ENCODE peak calls at places on chromosomes 3 and 15, in four cellular contexts. E is cardiac fibroblast, O is coronary artery, L is NCI-H2081 treated with DMSO at 0.1 percent for 48 hours. N is an unnamed sample.

GRCh38 chr3:8589880-8590556 is 54.6 kb downstream of the SSUH2 start:
- DNase-seq in E (no peak), O (no peak), L (no peak), N (no peak)

GRCh38 chr15:66698318-66698961 is 3.6 kb upstream of the SMAD6 start:
- DNase-seq in E (peak; percentile 86), O (no peak), L (no peak), N (no peak)

GRCh38 chr3:145936986-145937385 is 224.0 kb downstream of the PLOD2 start:
- DNase-seq in E (peak; percentile 23), O (no peak), L (no peak), N (no peak)

GRCh38 chr15:23567921-23568320 is 2.4 kb downstream of the MKRN3 start:
- DNase-seq in E (no peak), O (no peak), L (no peak), N (no peak)

GRCh38 chr3:72449551-72449950 is 398.7 kb downstream of the SHQ1 start:
- DNase-seq in E (no peak), O (no peak), L (no peak), N (no peak)

GRCh38 chr15:65525622-65526021 is 4.6 kb upstream of the HACD3 start:
- DNase-seq in E (peak; percentile 47), O (no peak), L (no peak), N (no peak)

GRCh38 chr15:78222745-78223395 is 11.5 kb downstream of the ACSBG1 start:
- DNase-seq in E (no peak), O (no peak), L (no peak), N (no peak)

GRCh38 chr15:71325461-71325860 is 210.2 kb downstream of the THSD4 start:
- DNase-seq in E (peak; percentile 51), O (no peak), L (no peak), N (no peak)

GRCh38 chr3:113485161-113485609 is 29.8 kb downstream of the SPICE1 start:
- DNase-seq in E (no peak), O (no peak), L (no peak), N (no peak)

GRCh38 chr3:35936571-35936970 is 297.2 kb downstream of the ARPP21 start:
- DNase-seq in E (peak; percentile 77), O (no peak), L (no peak), N (no peak)

GRCh38 chr15:69386284-69386683 is 27.9 kb upstream of the KIF23 start:
- DNase-seq in E (no peak), O (no peak), L (no peak), N (no peak)

GRCh38 chr3:61769266-61769665 is 207.9 kb downstream of the PTPRG start:
- DNase-seq in E (no peak), O (no peak), L (no peak), N (no peak)

GRCh38 chr15:52180196-52180835 is 10.9 kb downstream of the GNB5 start:
- DNase-seq in E (no peak), O (no peak), L (no peak), N (no peak)

GRCh38 chr3:105791134-105791533 is 77.7 kb downstream of the CBLB start:
- DNase-seq in E (peak; percentile 89), O (no peak), L (no peak), N (no peak)

GRCh38 chr15:82300883-82301282 is 38.3 kb downstream of the SAXO2 start:
- DNase-seq in E (no peak), O (no peak), L (no peak), N (no peak)

GRCh38 chr15:66942649-66943390 is 122.6 kb upstream of the SMAD3 start:
- DNase-seq in E (no peak), O (peak; percentile 17), L (no peak), N (no peak)

GRCh38 chr15:81265256-81265943 is 58.5 kb downstream of the STARD5 start:
- DNase-seq in E (no peak), O (no peak), L (no peak), N (no peak)

GRCh38 chr15:73539726-73540125 is 93.5 kb downstream of the NPTN start:
- DNase-seq in E (no peak), O (no peak), L (no peak), N (no peak)

GRCh38 chr3:124881976-124882697 is 5.0 kb downstream of the ITGB5 start:
- DNase-seq in E (peak; percentile 35), O (no peak), L (no peak), N (no peak)

GRCh38 chr3:55978953-55979352 is 489.3 kb downstream of the ERC2 start:
- DNase-seq in E (no peak), O (no peak), L (no peak), N (no peak)

GRCh38 chr15:85397151-85397550 is 16.7 kb downstream of the AKAP13 start:
- DNase-seq in E (no peak), O (no peak), L (no peak), N (no peak)

GRCh38 chr15:101723161-101723873 is 956 bp downstream of the TARS3 start:
- DNase-seq in E (peak; percentile 28), O (no peak), L (no peak), N (peak; percentile 70)

GRCh38 chr15:57947781-57948180 is 117.7 kb downstream of the ALDH1A2 start:
- DNase-seq in E (no peak), O (no peak), L (no peak), N (no peak)

GRCh38 chr15:81257435-81257834 is 60.8 kb downstream of the IL16 start:
- DNase-seq in E (no peak), O (no peak), L (no peak), N (no peak)

N was measured in NCI-H187 treated with DMSO at 0.1 percent for 48 hours.